ENCODE peak calls at places on chromosomes 3 and 15, in nine cellular contexts. One of them, this sample, is unnamed. For H3K9me3, the result is how much of the 10 kb centered on the place peaks cover.

GRCh38 chr15:83283813-83284562 is 476 bp downstream of the BNC1 start:
- DNase-seq in hepatocyte: peak
- DNase-seq in MM.1S: no peak
- DNase-seq in stomach: no peak
- DNase-seq in SK-N-SH: peak
- DNase-seq in HCT116: no peak
- DNase-seq in ovary: peak
- DNase-seq in cardiac muscle cell: peak
- DNase-seq in pancreas: no peak
- DNase-seq in this sample: no peak

GRCh38 chr3:27130796-27131195 is 238.4 kb downstream of the NEK10 start:
- DNase-seq in hepatocyte: no peak
- DNase-seq in MM.1S: no peak
- DNase-seq in stomach: no peak
- DNase-seq in SK-N-SH: no peak
- DNase-seq in HCT116: no peak
- DNase-seq in ovary: no peak
- DNase-seq in cardiac muscle cell: no peak
- DNase-seq in pancreas: no peak
- DNase-seq in this sample: no peak

GRCh38 chr3:50520849-50521248 is 17.4 kb upstream of the CACNA2D2 start:
- DNase-seq in hepatocyte: no peak
- DNase-seq in MM.1S: no peak
- DNase-seq in stomach: no peak
- DNase-seq in SK-N-SH: no peak
- DNase-seq in HCT116: no peak
- DNase-seq in ovary: no peak
- DNase-seq in cardiac muscle cell: no peak
- DNase-seq in pancreas: no peak
- DNase-seq in this sample: no peak

GRCh38 chr3:13892304-13892703 is 12.4 kb upstream of the WNT7A start:
- DNase-seq in hepatocyte: no peak
- DNase-seq in MM.1S: no peak
- DNase-seq in stomach: no peak
- DNase-seq in SK-N-SH: no peak
- DNase-seq in HCT116: no peak
- DNase-seq in ovary: no peak
- DNase-seq in cardiac muscle cell: no peak
- DNase-seq in pancreas: no peak
- DNase-seq in this sample: no peak

GRCh38 chr3:30894521-30895289 is at the start of gene GADL1:
- DNase-seq in hepatocyte: peak
- DNase-seq in MM.1S: no peak
- DNase-seq in stomach: peak
- DNase-seq in SK-N-SH: peak
- DNase-seq in HCT116: no peak
- DNase-seq in ovary: peak
- DNase-seq in cardiac muscle cell: peak
- DNase-seq in pancreas: no peak
- DNase-seq in this sample: no peak

GRCh38 chr3:186208328-186208989 is 99.6 kb upstream of the ETV5 start:
- DNase-seq in hepatocyte: no peak
- DNase-seq in MM.1S: no peak
- DNase-seq in stomach: no peak
- DNase-seq in SK-N-SH: no peak
- DNase-seq in HCT116: no peak
- DNase-seq in ovary: no peak
- DNase-seq in cardiac muscle cell: no peak
- DNase-seq in pancreas: no peak
- DNase-seq in this sample: no peak

GRCh38 chr15:35545316-35545824 is 595 bp downstream of the DPH6 start:
- DNase-seq in hepatocyte: peak
- DNase-seq in MM.1S: no peak
- DNase-seq in stomach: peak
- DNase-seq in SK-N-SH: peak
- DNase-seq in HCT116: peak
- DNase-seq in ovary: peak
- DNase-seq in cardiac muscle cell: peak
- DNase-seq in pancreas: peak
- DNase-seq in this sample: peak

GRCh38 chr15:55685292-55685691 is 57.7 kb downstream of the PRTG start:
- DNase-seq in hepatocyte: no peak
- DNase-seq in MM.1S: no peak
- DNase-seq in stomach: no peak
- DNase-seq in SK-N-SH: no peak
- DNase-seq in HCT116: no peak
- DNase-seq in ovary: no peak
- DNase-seq in cardiac muscle cell: no peak
- DNase-seq in pancreas: no peak
- DNase-seq in this sample: no peak

GRCh38 chr15:39300451-39301153 is 280.3 kb upstream of the THBS1 start:
- DNase-seq in hepatocyte: no peak
- DNase-seq in MM.1S: no peak
- DNase-seq in stomach: no peak
- DNase-seq in SK-N-SH: no peak
- DNase-seq in HCT116: no peak
- DNase-seq in ovary: no peak
- DNase-seq in cardiac muscle cell: no peak
- DNase-seq in pancreas: no peak
- DNase-seq in this sample: no peak

GRCh38 chr3:142448424-142448823 is 587 bp upstream of the XRN1 start:
- DNase-seq in hepatocyte: no peak
- DNase-seq in MM.1S: no peak
- DNase-seq in stomach: no peak
- DNase-seq in SK-N-SH: peak
- DNase-seq in HCT116: no peak
- DNase-seq in ovary: no peak
- DNase-seq in cardiac muscle cell: no peak
- DNase-seq in pancreas: no peak
- DNase-seq in this sample: no peak

GRCh38 chr3:16761576-16761975 is 123.2 kb upstream of the PLCL2 start:
- DNase-seq in hepatocyte: no peak
- DNase-seq in MM.1S: no peak
- DNase-seq in stomach: no peak
- DNase-seq in SK-N-SH: no peak
- DNase-seq in HCT116: no peak
- DNase-seq in ovary: no peak
- DNase-seq in cardiac muscle cell: no peak
- DNase-seq in pancreas: no peak
- DNase-seq in this sample: no peak

GRCh38 chr3:10772230-10773161 is 43.5 kb upstream of the SLC6A11 start:
- DNase-seq in hepatocyte: no peak
- DNase-seq in MM.1S: peak
- DNase-seq in stomach: no peak
- DNase-seq in SK-N-SH: peak
- DNase-seq in HCT116: no peak
- DNase-seq in ovary: no peak
- DNase-seq in cardiac muscle cell: no peak
- DNase-seq in pancreas: no peak
- DNase-seq in this sample: no peak

GRCh38 chr3:38250198-38250597 is 15.4 kb upstream of the SLC22A13 start:
- DNase-seq in hepatocyte: no peak
- DNase-seq in MM.1S: no peak
- DNase-seq in stomach: no peak
- DNase-seq in SK-N-SH: no peak
- DNase-seq in HCT116: no peak
- DNase-seq in ovary: no peak
- DNase-seq in cardiac muscle cell: no peak
- DNase-seq in pancreas: no peak
- DNase-seq in this sample: no peak

GRCh38 chr3:125428216-125428830 is 53.2 kb upstream of the ZNF148 start:
- DNase-seq in hepatocyte: no peak
- DNase-seq in MM.1S: no peak
- DNase-seq in stomach: no peak
- DNase-seq in SK-N-SH: no peak
- DNase-seq in HCT116: no peak
- DNase-seq in ovary: no peak
- DNase-seq in cardiac muscle cell: no peak
- DNase-seq in pancreas: no peak
- DNase-seq in this sample: no peak

GRCh38 chr3:125433611-125434041 is 58.5 kb upstream of the ZNF148 start:
- DNase-seq in hepatocyte: no peak
- DNase-seq in MM.1S: no peak
- DNase-seq in stomach: no peak
- DNase-seq in SK-N-SH: no peak
- DNase-seq in HCT116: no peak
- DNase-seq in ovary: no peak
- DNase-seq in cardiac muscle cell: no peak
- DNase-seq in pancreas: no peak
- DNase-seq in this sample: no peak

GRCh38 chr3:125431912-125432587 is 56.9 kb upstream of the ZNF148 start:
- DNase-seq in hepatocyte: no peak
- DNase-seq in MM.1S: no peak
- DNase-seq in stomach: no peak
- DNase-seq in SK-N-SH: no peak
- DNase-seq in HCT116: no peak
- DNase-seq in ovary: no peak
- DNase-seq in cardiac muscle cell: no peak
- DNase-seq in pancreas: no peak
- DNase-seq in this sample: no peak

GRCh38 chr3:125433091-125433534 is 58.0 kb upstream of the ZNF148 start:
- DNase-seq in hepatocyte: no peak
- DNase-seq in MM.1S: no peak
- DNase-seq in stomach: no peak
- DNase-seq in SK-N-SH: no peak
- DNase-seq in HCT116: no peak
- DNase-seq in ovary: no peak
- DNase-seq in cardiac muscle cell: no peak
- DNase-seq in pancreas: no peak
- DNase-seq in this sample: no peak

GRCh38 chr3:125431391-125431790 is 56.3 kb upstream of the ZNF148 start:
- DNase-seq in hepatocyte: no peak
- DNase-seq in MM.1S: no peak
- DNase-seq in stomach: no peak
- DNase-seq in SK-N-SH: no peak
- DNase-seq in HCT116: no peak
- DNase-seq in ovary: no peak
- DNase-seq in cardiac muscle cell: no peak
- DNase-seq in pancreas: no peak
- DNase-seq in this sample: no peak
- TF ChIP-seq CTCF in hepatocyte: no peak
- TF ChIP-seq CTCF in MM.1S: no peak
- TF ChIP-seq CTCF in stomach: no peak
- TF ChIP-seq CTCF in SK-N-SH: no peak
- TF ChIP-seq CTCF in HCT116: no peak
- TF ChIP-seq CTCF in ovary: no peak
- TF ChIP-seq CTCF in cardiac muscle cell: no peak
- TF ChIP-seq CTCF in pancreas: no peak
- TF ChIP-seq CTCF in this sample: no peak

DNA sequence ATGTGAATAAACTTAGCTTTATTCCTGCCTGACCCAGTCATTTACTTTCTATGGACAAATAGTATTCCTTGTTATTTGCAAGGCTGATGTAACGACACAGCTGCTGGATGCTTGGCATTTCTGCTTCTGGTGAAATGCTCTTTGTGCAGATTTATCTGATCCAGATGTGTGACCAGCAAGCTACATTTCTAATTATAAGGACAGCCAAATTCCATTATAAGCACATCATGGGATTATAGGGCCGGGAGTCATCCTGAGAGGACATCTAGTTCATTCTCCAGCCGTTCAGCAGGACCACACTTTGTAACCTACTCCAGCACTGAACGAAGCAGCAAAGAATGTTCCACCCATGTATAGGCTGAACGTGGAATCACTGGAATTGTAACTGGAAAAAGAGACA is 42.9 kb downstream of the FNDC3B start:
- DNase-seq in hepatocyte: peak
- DNase-seq in MM.1S: no peak
- DNase-seq in stomach: no peak
- DNase-seq in SK-N-SH: peak
- DNase-seq in HCT116: no peak
- DNase-seq in ovary: no peak
- DNase-seq in cardiac muscle cell: no peak
- DNase-seq in pancreas: no peak
- DNase-seq in this sample: no peak
- H3K4me3 ChIP-seq in hepatocyte: no peak
- H3K4me3 ChIP-seq in MM.1S: no peak
- H3K4me3 ChIP-seq in stomach: no peak
- H3K4me3 ChIP-seq in SK-N-SH: no peak
- H3K4me3 ChIP-seq in HCT116: no peak
- H3K4me3 ChIP-seq in ovary: no peak
- H3K4me3 ChIP-seq in cardiac muscle cell: no peak
- H3K4me3 ChIP-seq in pancreas: no peak
- H3K4me3 ChIP-seq in this sample: no peak

GRCh38 chr3:112230033-112230432 is 64.0 kb downstream of the SLC9C1 start:
- DNase-seq in hepatocyte: no peak
- DNase-seq in MM.1S: no peak
- DNase-seq in stomach: no peak
- DNase-seq in SK-N-SH: no peak
- DNase-seq in HCT116: no peak
- DNase-seq in ovary: no peak
- DNase-seq in cardiac muscle cell: no peak
- DNase-seq in pancreas: no peak
- DNase-seq in this sample: no peak

GRCh38 chr3:112231727-112232126 is 62.3 kb downstream of the SLC9C1 start:
- DNase-seq in hepatocyte: no peak
- DNase-seq in MM.1S: no peak
- DNase-seq in stomach: no peak
- DNase-seq in SK-N-SH: no peak
- DNase-seq in HCT116: no peak
- DNase-seq in ovary: no peak
- DNase-seq in cardiac muscle cell: no peak
- DNase-seq in pancreas: no peak
- DNase-seq in this sample: no peak

GRCh38 chr3:112233083-112233482 is 60.9 kb downstream of the SLC9C1 start:
- DNase-seq in hepatocyte: no peak
- DNase-seq in MM.1S: no peak
- DNase-seq in stomach: no peak
- DNase-seq in SK-N-SH: no peak
- DNase-seq in HCT116: no peak
- DNase-seq in ovary: no peak
- DNase-seq in cardiac muscle cell: no peak
- DNase-seq in pancreas: no peak
- DNase-seq in this sample: peak

DNA sequence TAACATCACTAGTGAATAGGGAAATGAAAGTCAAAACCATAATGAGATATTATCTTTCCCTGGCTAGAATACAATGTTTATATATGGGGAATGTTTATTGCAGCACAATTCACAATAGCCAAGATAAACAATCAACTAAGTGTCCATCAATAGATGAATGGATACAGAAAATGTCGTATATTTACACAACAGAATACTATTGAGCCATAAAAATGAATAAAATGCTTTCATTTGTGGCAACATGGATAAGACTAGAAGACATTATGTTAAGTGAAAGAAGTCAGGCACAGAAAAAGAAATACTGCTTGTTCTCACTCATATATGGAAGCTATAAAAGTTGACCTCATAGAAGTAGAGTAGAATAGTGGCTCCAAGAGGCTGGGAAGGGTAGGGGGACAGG is 65.2 kb downstream of the SLC9C1 start:
- DNase-seq in hepatocyte: no peak
- DNase-seq in MM.1S: no peak
- DNase-seq in stomach: no peak
- DNase-seq in SK-N-SH: no peak
- DNase-seq in HCT116: no peak
- DNase-seq in ovary: no peak
- DNase-seq in cardiac muscle cell: no peak
- DNase-seq in pancreas: no peak
- DNase-seq in this sample: no peak
- H3K9me3 ChIP-seq in hepatocyte: under half
- H3K9me3 ChIP-seq in MM.1S: under half
- H3K9me3 ChIP-seq in stomach: under half
- H3K9me3 ChIP-seq in SK-N-SH: under half
- H3K9me3 ChIP-seq in HCT116: under half
- H3K9me3 ChIP-seq in ovary: under half
- H3K9me3 ChIP-seq in cardiac muscle cell: under half
- H3K9me3 ChIP-seq in pancreas: under half
- H3K9me3 ChIP-seq in this sample: under half

GRCh38 chr3:172464306-172464705 is 16.1 kb upstream of the GHSR start:
- DNase-seq in hepatocyte: no peak
- DNase-seq in MM.1S: no peak
- DNase-seq in stomach: no peak
- DNase-seq in SK-N-SH: no peak
- DNase-seq in HCT116: no peak
- DNase-seq in ovary: no peak
- DNase-seq in cardiac muscle cell: no peak
- DNase-seq in pancreas: no peak
- DNase-seq in this sample: no peak
- TF ChIP-seq CTCF in hepatocyte: no peak
- TF ChIP-seq CTCF in MM.1S: no peak
- TF ChIP-seq CTCF in stomach: no peak
- TF ChIP-seq CTCF in SK-N-SH: no peak
- TF ChIP-seq CTCF in HCT116: no peak
- TF ChIP-seq CTCF in ovary: no peak
- TF ChIP-seq CTCF in cardiac muscle cell: no peak
- TF ChIP-seq CTCF in pancreas: no peak
- TF ChIP-seq CTCF in this sample: no peak

This sample was measured in mucosa of descending colon.